ENCODE peak calls at places on chromosomes 4 and X, in six cellular contexts. G is esophagus muscularis mucosa, E is lower lobe of right lung, V is cardiac muscle cell, B is MM.1S, L is omental fat pad. N is an unnamed sample.
A peak's percentile ranks its signal among the peaks of the same experiment; 100 is the strongest.

GRCh38 chr4:108010167-108010566 is 20.5 kb downstream of the HADH start:
- DNase-seq in V (no peak), B (no peak), L (no peak), G (no peak), E (no peak), N (no peak)

GRCh38 chr4:25506032-25506571 is 129.0 kb downstream of the ANAPC4 start:
- DNase-seq in L (no peak), G (no peak), B (no peak), E (no peak), V (no peak), N (no peak)

GRCh38 chrX:108186811-108187210 is 95.2 kb downstream of the ATG4A start:
- DNase-seq in G (no peak), L (no peak), V (peak; percentile 60), B (no peak), E (no peak), N (no peak)

GRCh38 chrX:45360571-45360970 is 159.9 kb upstream of the DIPK2B start:
- DNase-seq in E (no peak), L (no peak), B (no peak), V (no peak), G (no peak), N (no peak)

GRCh38 chr4:100816646-100817045 is 298.8 kb upstream of the EMCN start:
- DNase-seq in B (no peak), G (no peak), L (no peak), E (no peak), V (no peak), N (no peak)

GRCh38 chr4:118282692-118283091 is 70.1 kb downstream of the PRSS12 start:
- DNase-seq in B (no peak), V (peak; percentile 64), G (no peak), L (no peak), E (no peak), N (no peak)

GRCh38 chr4:107977966-107978705 is 11.6 kb upstream of the HADH start:
- DNase-seq in V (no peak), B (no peak), G (no peak), E (no peak), L (no peak), N (no peak)

GRCh38 chrX:77346859-77347258 is 100.3 kb upstream of the FGF16 start:
- DNase-seq in L (no peak), E (no peak), G (no peak), V (no peak), B (no peak), N (no peak)

GRCh38 chr4:71680706-71681105 is 103.2 kb downstream of the GC start:
- DNase-seq in E (no peak), B (no peak), G (no peak), L (no peak), V (peak; percentile 31), N (no peak)

GRCh38 chr4:35189988-35190613 is 1054.2 kb downstream of the ARAP2 start:
- DNase-seq in V (no peak), E (no peak), G (no peak), B (no peak), L (no peak), N (no peak)

GRCh38 chr4:172962564-172963353 is 205.9 kb upstream of the GALNT7 start:
- DNase-seq in E (no peak), V (no peak), B (no peak), G (no peak), L (no peak), N (no peak)

GRCh38 chrX:125101971-125102750 is 217.5 kb upstream of the TEX13C start:
- DNase-seq in B (no peak), G (no peak), E (no peak), V (no peak), L (no peak), N (no peak)

GRCh38 chr4:28469886-28470285 is 1609.2 kb downstream of the STIM2 start:
- DNase-seq in B (no peak), L (no peak), E (no peak), V (no peak), G (no peak), N (no peak)

GRCh38 chr4:99711657-99712056 is 54.0 kb upstream of the C4orf54 start:
- DNase-seq in B (no peak), G (no peak), E (no peak), L (no peak), V (no peak), N (no peak)

GRCh38 chr4:122765702-122766352 is 33.3 kb downstream of the BBS12 start:
- DNase-seq in L (no peak), E (no peak), B (no peak), V (peak; percentile 82), G (no peak), N (no peak)

GRCh38 chr4:107987916-107988762 is 1.6 kb upstream of the HADH start:
- DNase-seq in E (no peak), G (no peak), B (no peak), L (no peak), V (no peak), N (no peak)

GRCh38 chr4:174460684-174461083 is 61.6 kb downstream of the HPGD start:
- DNase-seq in V (peak; percentile 38), B (no peak), E (no peak), L (no peak), G (no peak), N (no peak)

GRCh38 chr4:159352609-159353008 is 249.7 kb downstream of the RAPGEF2 start:
- DNase-seq in B (no peak), G (no peak), L (no peak), V (no peak), E (no peak), N (no peak)

GRCh38 chrX:139324756-139325155 is 205.8 kb upstream of the F9 start:
- DNase-seq in G (no peak), V (no peak), L (no peak), B (no peak), E (no peak), N (no peak)

GRCh38 chr4:56129431-56129861 is 180.7 kb downstream of the CEP135 start:
- DNase-seq in V (peak; percentile 80), L (no peak), G (no peak), E (peak; percentile 55), B (peak; percentile 12), N (no peak)

GRCh38 chrX:17788439-17788838 is 51.1 kb downstream of the SCML1 start:
- DNase-seq in G (no peak), V (peak; percentile 42), L (no peak), E (peak; percentile 47), B (peak; percentile 12), N (no peak)

GRCh38 chr4:2438822-2439718 is 20.3 kb downstream of the CFAP99 start:
- DNase-seq in B (no peak), L (no peak), E (no peak), G (no peak), V (no peak), N (no peak)

GRCh38 chrX:25007059-25008053 is 8.4 kb downstream of the ARX start:
- DNase-seq in V (no peak), L (no peak), B (no peak), E (no peak), G (no peak), N (no peak)

GRCh38 chrX:155086202-155086840 is 15.0 kb downstream of the BRCC3 start:
- DNase-seq in B (peak; percentile 16), V (peak; percentile 44), G (no peak), E (no peak), L (no peak), N (no peak)

GRCh38 chr4:41820473-41820872 is 71.9 kb upstream of the PHOX2B start:
- DNase-seq in L (no peak), B (peak; percentile 34), V (no peak), G (no peak), E (no peak), N (no peak)

GRCh38 chrX:27599928-27600327 is 9.8 kb downstream of the DCAF8L2 start:
- DNase-seq in V (peak; percentile 56), E (no peak), B (no peak), G (no peak), L (no peak), N (no peak)

GRCh38 chrX:38636949-38637819 is 75.8 kb downstream of the TSPAN7 start:
- DNase-seq in L (no peak), G (no peak), E (no peak), B (no peak), V (no peak), N (no peak)

GRCh38 chrX:905828-906566 is 275.4 kb downstream of the SHOX start:
- DNase-seq in B (no peak), E (no peak), L (no peak), G (peak; percentile 91), V (no peak), N (peak; percentile 35)

GRCh38 chr4:184475096-184475461 is 729 bp upstream of the IRF2 start:
- DNase-seq in E (peak; percentile 64), G (no peak), L (peak; percentile 38), V (peak; percentile 65), B (peak; percentile 52), N (no peak)

GRCh38 chr4:165368567-165368966 is 10.2 kb upstream of the CPE start:
- DNase-seq in B (no peak), E (no peak), V (no peak), G (no peak), L (no peak), N (no peak)

GRCh38 chr4:142984871-142985585 is 138.9 kb upstream of the INPP4B start:
- DNase-seq in L (no peak), B (no peak), V (peak; percentile 32), E (no peak), G (no peak), N (no peak)
- TF ChIP-seq CTCF in L (no peak), B (peak; percentile 18), V (peak; percentile 36), E (peak; percentile 43), G (peak; percentile 30), N (no peak)

DNA sequence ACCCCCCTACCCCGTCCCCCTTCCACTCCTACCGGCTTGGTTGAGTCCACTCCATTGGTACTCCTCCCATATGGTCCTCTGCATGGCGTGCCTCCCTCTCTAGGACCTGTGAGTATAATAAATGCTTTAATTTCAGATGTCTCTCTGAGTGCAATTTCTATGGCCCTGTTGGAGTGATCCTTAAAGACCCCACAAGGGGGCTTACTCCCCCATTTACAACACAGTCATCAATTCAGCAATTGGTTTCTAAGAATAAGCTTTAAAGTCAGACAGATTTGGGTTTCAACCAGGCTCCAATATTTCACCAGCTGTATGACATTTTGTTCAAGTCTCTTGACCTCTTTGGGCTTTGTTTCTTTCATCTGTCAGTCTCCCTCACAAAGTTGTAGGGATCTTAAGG is 38.7 kb downstream of the TFDP3 start:
- DNase-seq in E (no peak), B (no peak), V (no peak), L (no peak), G (no peak), N (no peak)
- TF ChIP-seq CTCF in E (no peak), B (no peak), V (no peak), L (no peak), G (no peak), N (peak; percentile 11)

DNA sequence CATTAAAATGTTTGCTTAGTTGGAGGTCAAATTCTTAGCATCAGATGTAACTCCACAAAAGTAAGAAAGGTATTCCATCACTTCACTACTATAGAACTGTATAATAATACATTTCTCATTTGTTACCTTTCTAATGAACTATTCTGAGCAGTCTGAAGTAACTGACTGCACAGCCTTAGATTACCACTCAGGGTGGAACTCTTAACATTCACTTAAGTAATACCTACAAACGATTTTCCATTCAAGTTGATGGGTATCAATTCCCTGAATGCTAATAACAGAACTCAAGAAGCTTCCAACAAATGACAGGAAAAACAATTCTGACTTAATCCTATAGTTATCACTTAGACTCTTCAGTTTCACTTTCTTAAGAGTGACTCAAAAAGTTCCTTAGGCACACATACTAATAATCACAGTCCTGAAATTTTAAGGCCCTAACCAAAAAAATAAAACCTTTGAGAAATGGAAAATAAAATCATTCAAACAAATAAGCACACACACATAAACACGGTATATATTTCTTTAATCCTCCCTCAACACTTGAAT is 20.9 kb downstream of the HNRNPD start:
- DNase-seq in V (no peak), B (no peak), L (no peak), G (no peak), E (no peak), N (no peak)
- TF ChIP-seq CTCF in V (no peak), B (no peak), L (no peak), G (no peak), E (no peak), N (no peak)

GRCh38 chrX:100072286-100072685 is 337.8 kb downstream of the PCDH19 start:
- DNase-seq in G (no peak), V (no peak), L (no peak), B (no peak), E (no peak), N (no peak)
- TF ChIP-seq CTCF in G (no peak), V (no peak), L (no peak), B (no peak), E (no peak), N (no peak)

N was measured in mesothelial cell of epicardium.